ENCODE peak calls at places on chromosomes 2 and 18, in ten cellular contexts. Z is A549; U is GM23338; O is cardiac muscle cell; J is heart left ventricle; W is foreskin keratinocyte; G is CD8-positive, alpha-beta T cell; C is heart right ventricle; S is IMR-90; T is tibial artery. L is an unnamed sample. For H3K4me1, the result is how much of the 10 kb centered on the place peaks cover.

GRCh38 chr2:175854665-175855064 is 147.4 kb downstream of the LNPK start:
- DNase-seq in Z (no peak), U (no peak), O (no peak), J (no peak), W (no peak), G (no peak), C (no peak), S (no peak), T (no peak), L (no peak)

GRCh38 chr2:105883911-105884694 is 139.4 kb downstream of the NCK2 start:
- DNase-seq in Z (no peak), U (no peak), O (no peak), J (no peak), W (no peak), G (no peak), C (no peak), S (no peak), T (no peak), L (no peak)

GRCh38 chr2:37586663-37587409 is 84.6 kb downstream of the CDC42EP3 start:
- DNase-seq in Z (no peak), U (peak), O (no peak), J (no peak), W (no peak), G (no peak), C (no peak), S (no peak), T (no peak), L (peak)

GRCh38 chr2:162974771-162975170 is 136.2 kb upstream of the KCNH7 start:
- DNase-seq in Z (no peak), U (no peak), O (no peak), J (no peak), W (no peak), G (no peak), C (no peak), S (no peak), T (no peak), L (no peak)

GRCh38 chr2:8640498-8640897 is 41.4 kb upstream of the ID2 start:
- DNase-seq in Z (no peak), U (no peak), O (no peak), J (no peak), W (no peak), G (no peak), C (no peak), S (no peak), T (no peak), L (no peak)

GRCh38 chr2:73301636-73302035 is 8.3 kb upstream of the EGR4 start:
- DNase-seq in Z (no peak), U (no peak), O (no peak), J (no peak), W (no peak), G (no peak), C (no peak), S (no peak), T (no peak), L (no peak)

GRCh38 chr2:216014006-216014405 is 655 bp upstream of the MREG start:
- DNase-seq in Z (no peak), U (no peak), O (no peak), J (no peak), W (no peak), G (no peak), C (no peak), S (no peak), T (no peak), L (no peak)

GRCh38 chr18:50734342-50734741 is 85.5 kb downstream of the MRO start:
- DNase-seq in Z (no peak), U (no peak), O (no peak), J (no peak), W (no peak), G (no peak), C (no peak), S (no peak), T (no peak), L (peak)

GRCh38 chr2:217845251-217845650 is 157.5 kb downstream of the TNS1 start:
- DNase-seq in Z (no peak), U (no peak), O (no peak), J (no peak), W (no peak), G (no peak), C (no peak), S (no peak), T (no peak), L (no peak)

GRCh38 chr2:99111945-99112344 is 29.6 kb upstream of the C2orf15 start:
- DNase-seq in Z (no peak), U (no peak), O (no peak), J (no peak), W (no peak), G (no peak), C (no peak), S (no peak), T (no peak), L (no peak)

GRCh38 chr2:8567469-8568108 is 114.3 kb upstream of the ID2 start:
- DNase-seq in Z (no peak), U (no peak), O (peak), J (no peak), W (no peak), G (no peak), C (no peak), S (peak), T (no peak), L (peak)

GRCh38 chr18:35041752-35042379 is 653 bp downstream of the MAPRE2 start:
- DNase-seq in Z (no peak), U (no peak), O (peak), J (no peak), W (no peak), G (no peak), C (no peak), S (no peak), T (no peak), L (peak)

GRCh38 chr2:57479994-57480393 is 566.6 kb upstream of the VRK2 start:
- DNase-seq in Z (no peak), U (no peak), O (no peak), J (no peak), W (no peak), G (no peak), C (no peak), S (no peak), T (no peak), L (no peak)

GRCh38 chr2:94875064-94875819 is 4.0 kb downstream of the TEKT4 start:
- DNase-seq in Z (no peak), U (no peak), O (no peak), J (no peak), W (no peak), G (no peak), C (no peak), S (no peak), T (no peak), L (no peak)

GRCh38 chr2:148817210-148817708 is 57.8 kb upstream of the KIF5C start:
- DNase-seq in Z (no peak), U (no peak), O (peak), J (peak), W (no peak), G (no peak), C (peak), S (no peak), T (no peak), L (peak)

GRCh38 chr2:33583194-33583938 is 15.7 kb downstream of the FAM98A start:
- DNase-seq in Z (no peak), U (peak), O (peak), J (no peak), W (no peak), G (peak), C (peak), S (peak), T (peak), L (peak)

GRCh38 chr2:150781142-150781541 is 293.7 kb upstream of the RND3 start:
- DNase-seq in Z (no peak), U (no peak), O (peak), J (no peak), W (no peak), G (no peak), C (no peak), S (no peak), T (no peak), L (no peak)

GRCh38 chr2:150916997-150917396 is 344.7 kb downstream of the RBM43 start:
- DNase-seq in Z (no peak), U (no peak), O (no peak), J (no peak), W (no peak), G (no peak), C (no peak), S (peak), T (no peak), L (no peak)

GRCh38 chr2:130825231-130825971 is 11.3 kb upstream of the ARHGEF4 start:
- DNase-seq in Z (no peak), U (no peak), O (no peak), J (no peak), W (no peak), G (no peak), C (no peak), S (no peak), T (no peak), L (peak)

GRCh38 chr2:212957624-212958023 is 193.8 kb downstream of the IKZF2 start:
- DNase-seq in Z (no peak), U (no peak), O (no peak), J (no peak), W (no peak), G (no peak), C (no peak), S (no peak), T (peak), L (no peak)

GRCh38 chr2:144946263-144946662 is 426.3 kb upstream of the ZEB2 start:
- DNase-seq in Z (no peak), U (no peak), O (no peak), J (no peak), W (no peak), G (no peak), C (no peak), S (no peak), T (no peak), L (no peak)

GRCh38 chr2:222982909-222983265 is 69.1 kb upstream of the KCNE4 start:
- DNase-seq in Z (no peak), U (no peak), O (no peak), J (no peak), W (no peak), G (no peak), C (no peak), S (no peak), T (no peak), L (no peak)

GRCh38 chr2:195613922-195614321 is 43.1 kb upstream of the SLC39A10 start:
- DNase-seq in Z (peak), U (no peak), O (peak), J (no peak), W (peak), G (no peak), C (no peak), S (peak), T (no peak), L (no peak)

GRCh38 chr18:22604986-22605421 is 187.3 kb upstream of the CTAGE1 start:
- DNase-seq in Z (no peak), U (no peak), O (no peak), J (no peak), W (no peak), G (no peak), C (no peak), S (no peak), T (no peak), L (no peak)

GRCh38 chr2:196233033-196233807 is 61.8 kb upstream of the STK17B start:
- DNase-seq in Z (peak), U (no peak), O (peak), J (peak), W (peak), G (no peak), C (peak), S (peak), T (peak), L (no peak)

GRCh38 chr18:34531110-34531509 is 179.0 kb upstream of the DTNA start:
- DNase-seq in Z (no peak), U (no peak), O (no peak), J (no peak), W (no peak), G (no peak), C (no peak), S (no peak), T (no peak), L (no peak)

GRCh38 chr2:139055165-139055564 is 275.0 kb upstream of the NXPH2 start:
- DNase-seq in Z (no peak), U (no peak), O (no peak), J (no peak), W (no peak), G (no peak), C (no peak), S (no peak), T (no peak), L (no peak)

GRCh38 chr18:58400337-58400885 is 228.5 kb downstream of the ALPK2 start:
- DNase-seq in Z (no peak), U (no peak), O (peak), J (no peak), W (no peak), G (no peak), C (no peak), S (no peak), T (no peak), L (peak)

GRCh38 chr2:145184741-145185671 is 665.1 kb upstream of the ZEB2 start:
- DNase-seq in Z (no peak), U (no peak), O (peak), J (no peak), W (no peak), G (no peak), C (no peak), S (peak), T (no peak), L (no peak)

GRCh38 chr2:201269764-201270163 is 9.4 kb downstream of the CASP8 start:
- DNase-seq in Z (no peak), U (no peak), O (no peak), J (no peak), W (no peak), G (no peak), C (no peak), S (no peak), T (no peak), L (no peak)

GRCh38 chr2:201266629-201267028 is 6.3 kb downstream of the CASP8 start:
- DNase-seq in Z (no peak), U (no peak), O (no peak), J (no peak), W (no peak), G (no peak), C (no peak), S (no peak), T (no peak), L (no peak)

GRCh38 chr2:201270293-201271001 is 10.1 kb downstream of the CASP8 start:
- DNase-seq in Z (no peak), U (no peak), O (no peak), J (no peak), W (no peak), G (no peak), C (no peak), S (no peak), T (no peak), L (no peak)

GRCh38 chr2:201264472-201265173 is 4.3 kb downstream of the CASP8 start:
- DNase-seq in Z (no peak), U (no peak), O (no peak), J (no peak), W (no peak), G (no peak), C (peak), S (peak), T (no peak), L (no peak)

DNA sequence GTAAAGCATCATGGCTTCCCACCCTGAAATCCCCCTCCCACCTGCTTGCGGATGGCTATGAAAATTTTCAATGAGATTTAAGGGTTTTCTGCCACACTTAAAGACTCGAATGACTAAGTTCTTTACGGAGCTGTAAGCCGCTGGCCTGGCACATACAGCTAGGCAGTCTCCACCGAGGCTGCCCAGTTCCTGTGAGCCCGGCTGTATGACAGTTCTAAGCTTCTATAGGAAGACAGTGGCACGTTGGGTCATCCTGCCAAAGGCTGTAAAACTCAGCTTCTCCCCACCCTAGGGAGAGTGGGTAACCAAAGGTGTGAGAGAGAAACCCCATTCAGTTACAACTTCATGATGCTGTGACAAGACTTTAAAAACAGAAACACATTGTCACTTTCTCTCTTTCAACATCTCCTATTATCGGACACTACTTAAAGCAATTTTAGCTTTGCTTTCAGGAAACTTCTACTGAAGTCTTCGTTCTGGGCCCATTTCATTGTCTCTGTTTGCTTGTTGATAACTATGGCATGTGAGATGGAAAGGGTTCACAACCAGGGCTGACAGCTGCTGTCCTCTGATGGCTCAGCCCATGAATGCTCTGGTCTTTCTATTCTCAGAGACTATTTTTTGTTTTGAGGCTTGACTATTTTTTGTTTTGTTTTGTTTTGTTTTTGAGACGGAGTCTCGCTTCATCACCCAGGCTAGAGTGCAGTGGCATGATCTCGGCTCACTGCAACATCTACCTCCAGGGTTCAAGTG is 7.1 kb downstream of the CASP8 start:
- DNase-seq in Z (no peak), U (no peak), O (no peak), J (no peak), W (no peak), G (no peak), C (no peak), S (no peak), T (no peak), L (no peak)
- H3K4me1 ChIP-seq in Z (under half), U (under half), O (under half), J (under half), W (under half), G (half or more), C (under half), S (under half), T (under half), L (under half)

DNA sequence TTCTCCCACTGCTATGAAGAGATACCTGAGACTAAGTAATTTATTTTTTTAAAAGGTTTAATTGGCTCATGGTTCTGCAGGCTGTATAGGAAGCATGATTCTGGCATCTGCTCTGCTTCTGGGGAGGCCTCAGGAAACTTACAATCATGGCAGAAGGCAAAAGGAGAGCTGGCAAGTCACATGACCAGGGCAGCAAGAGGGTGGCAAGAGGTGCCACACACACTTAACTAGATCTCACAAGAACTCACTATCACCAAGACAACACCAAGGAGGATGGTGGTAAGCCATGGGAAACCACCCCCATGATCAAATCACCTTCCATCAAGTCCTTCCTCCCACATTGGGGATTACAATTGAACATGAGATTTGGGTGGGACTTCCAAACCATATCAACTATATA is 38.3 kb downstream of the SP3 start:
- DNase-seq in Z (no peak), U (no peak), O (no peak), J (no peak), W (no peak), G (no peak), C (no peak), S (no peak), T (no peak), L (no peak)
- H3K4me1 ChIP-seq in Z (under half), U (under half), O (under half), J (under half), W (under half), G (under half), C (under half), S (under half), T (under half), L (under half)

DNA sequence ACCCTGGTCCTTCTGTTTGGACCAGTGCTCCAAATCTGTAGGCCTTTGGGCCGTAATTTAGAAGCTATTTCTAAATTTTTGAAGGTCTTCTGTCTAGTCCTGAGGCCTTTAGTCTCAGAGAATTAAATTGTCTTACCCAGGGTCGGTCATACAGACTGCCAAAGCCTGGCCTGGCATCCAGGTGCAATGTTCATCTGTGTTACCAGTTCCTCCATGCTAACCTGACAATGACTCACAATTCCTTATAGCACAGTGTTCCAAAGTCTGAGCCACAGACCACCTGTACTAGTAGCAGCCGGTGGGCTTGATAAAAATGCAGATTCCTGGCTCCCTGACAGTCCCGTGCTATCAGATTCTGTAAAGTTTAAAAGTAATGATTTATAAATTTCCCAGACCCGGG is 77.7 kb upstream of the MAP4K3 start:
- DNase-seq in Z (no peak), U (no peak), O (no peak), J (no peak), W (no peak), G (no peak), C (no peak), S (no peak), T (no peak), L (no peak)
- H3K4me1 ChIP-seq in Z (under half), U (under half), O (under half), J (half or more), W (under half), G (under half), C (half or more), S (under half), T (under half), L (under half)

GRCh38 chr2:86147793-86148192 is 41.8 kb downstream of the PTCD3 start:
- DNase-seq in Z (no peak), U (no peak), O (no peak), J (no peak), W (no peak), G (no peak), C (no peak), S (no peak), T (no peak), L (no peak)
- H3K4me1 ChIP-seq in Z (under half), U (under half), O (under half), J (under half), W (under half), G (under half), C (under half), S (under half), T (under half), L (under half)

DNA sequence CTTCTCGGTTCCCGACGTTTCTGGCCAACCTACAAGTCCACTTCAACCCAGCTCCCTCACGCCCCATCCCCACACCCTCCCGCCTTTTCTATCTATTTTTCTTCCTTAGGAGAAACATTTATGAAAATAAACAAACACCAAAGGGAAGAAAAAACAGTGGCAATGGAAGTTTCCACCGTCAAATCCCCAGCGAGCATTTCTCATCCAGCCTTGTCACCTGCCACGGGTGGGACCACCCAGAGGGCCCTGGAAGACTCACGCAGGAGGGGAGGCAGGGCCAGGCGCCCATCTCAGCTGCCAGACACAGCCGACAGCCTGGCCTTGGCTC is 395.9 kb upstream of the SALL3 start:
- DNase-seq in Z (no peak), U (no peak), O (no peak), J (no peak), W (no peak), G (no peak), C (no peak), S (no peak), T (no peak), L (no peak)
- H3K4me1 ChIP-seq in Z (under half), U (under half), O (under half), J (under half), W (under half), G (under half), C (under half), S (under half), T (under half), L (under half)

DNA sequence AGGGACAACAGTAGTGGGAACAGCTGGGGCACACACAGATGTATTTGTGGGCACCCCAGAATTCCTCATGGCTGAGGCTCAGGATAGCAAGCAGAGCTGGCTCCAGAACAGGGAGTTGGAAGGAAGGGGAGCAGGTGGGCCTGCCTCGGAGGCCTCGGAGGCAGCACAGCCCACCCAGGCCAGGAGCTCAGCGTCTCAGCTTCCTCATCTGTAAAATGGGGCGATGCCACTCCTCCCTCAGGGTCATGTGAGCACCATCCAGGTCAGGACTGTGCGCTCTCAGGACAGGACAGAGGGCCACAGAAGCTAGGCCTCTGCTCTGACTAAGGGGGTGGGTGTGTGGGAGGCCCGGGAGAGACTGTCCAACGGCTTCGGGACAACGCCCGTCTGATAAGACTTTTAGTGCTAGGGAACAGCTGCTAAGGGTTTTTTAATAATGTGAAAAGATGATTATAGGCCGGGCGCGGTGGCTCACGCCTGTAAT is 106.2 kb downstream of the HDAC4 start:
- DNase-seq in Z (no peak), U (no peak), O (no peak), J (peak), W (no peak), G (no peak), C (no peak), S (no peak), T (peak), L (peak)
- H3K4me1 ChIP-seq in Z (under half), U (half or more), O (under half), J (under half), W (under half), G (half or more), C (half or more), S (under half), T (under half), L (under half)

L was measured in endodermal cell.